ENCODE peak calls at places on chromosomes 11 and 22, in seven cellular contexts. H, Z, M, Y, D, V and C are unnamed samples.

GRCh38 chr11:100855466-100856067 is 168.5 kb downstream of the ARHGAP42 start:
- DNase-seq in Z (peak), D (peak), Y (no peak), H (no peak), M (no peak), V (no peak), C (peak)

GRCh38 chr11:110153474-110153873 is 60.3 kb downstream of the ZC3H12C start:
- DNase-seq in Y (no peak), Z (no peak), H (no peak), V (no peak), D (no peak), M (no peak), C (no peak)

GRCh38 chr11:65432686-65433582 is 10.3 kb downstream of the NEAT1 start:
- DNase-seq in Z (peak), H (no peak), M (no peak), D (peak), V (no peak), Y (no peak), C (peak)

GRCh38 chr22:37199839-37200161 is 11.8 kb upstream of the C1QTNF6 start:
- DNase-seq in V (no peak), Y (no peak), D (no peak), Z (no peak), M (no peak), H (no peak), C (no peak)

GRCh38 chr11:14905104-14906033 is 13.3 kb upstream of the CYP2R1 start:
- DNase-seq in M (peak), Y (no peak), H (peak), V (no peak), D (peak), Z (peak), C (peak)

GRCh38 chr11:84384637-84385227 is 1098.6 kb upstream of the CCDC90B start:
- DNase-seq in Y (peak), H (no peak), M (peak), D (peak), V (peak), Z (peak), C (peak)

GRCh38 chr11:110710520-110711381 is 1.5 kb downstream of the ARHGAP20 start:
- DNase-seq in V (no peak), Y (peak), H (no peak), M (peak), D (peak), Z (peak), C (peak)

GRCh38 chr11:122628691-122629555 is 26.6 kb upstream of the UBASH3B start:
- DNase-seq in D (peak), Z (peak), H (peak), M (peak), Y (peak), V (peak), C (peak)

GRCh38 chr22:19353363-19354131 is 62.0 kb upstream of the CLTCL1 start:
- DNase-seq in V (no peak), D (no peak), M (no peak), H (no peak), Y (no peak), Z (no peak), C (no peak)

GRCh38 chr22:19463491-19464469 is 15.2 kb downstream of the UFD1 start:
- DNase-seq in Z (no peak), Y (peak), H (no peak), V (no peak), M (no peak), D (peak), C (peak)

GRCh38 chr11:11569936-11570491 is 51.8 kb downstream of the GALNT18 start:
- DNase-seq in Z (no peak), D (no peak), V (no peak), M (no peak), Y (no peak), H (no peak), C (no peak)

GRCh38 chr11:65821107-65821506 is 12.7 kb upstream of the SNX32 start:
- DNase-seq in M (no peak), D (no peak), Y (no peak), Z (no peak), H (no peak), V (no peak), C (no peak)

GRCh38 chr11:34300571-34301295 is 57.1 kb downstream of the ABTB2 start:
- DNase-seq in H (no peak), Y (no peak), M (no peak), V (no peak), D (no peak), Z (no peak), C (no peak)
- H2BK120ac ChIP-seq in H (no peak), Y (no peak), M (no peak), V (no peak), D (no peak), Z (no peak), C (no peak)

GRCh38 chr11:126105022-126105747 is 42.5 kb upstream of the CDON start:
- DNase-seq in M (no peak), Z (no peak), D (no peak), V (no peak), H (no peak), Y (no peak), C (no peak)
- H2BK120ac ChIP-seq in M (no peak), Z (no peak), D (no peak), V (peak), H (peak), Y (no peak), C (no peak)

GRCh38 chr11:94740975-94741707 is 27.0 kb upstream of the AMOTL1 start:
- DNase-seq in Z (peak), D (peak), M (peak), V (peak), H (no peak), Y (no peak), C (peak)

GRCh38 chr11:94740083-94740974 is 27.8 kb upstream of the AMOTL1 start:
- DNase-seq in Y (no peak), M (peak), V (peak), Z (peak), D (no peak), H (no peak), C (peak)

GRCh38 chr11:94738746-94739145 is 29.4 kb upstream of the AMOTL1 start:
- DNase-seq in M (no peak), Z (peak), D (no peak), H (no peak), V (no peak), Y (no peak), C (no peak)

GRCh38 chr11:94737171-94737611 is 31.0 kb upstream of the AMOTL1 start:
- DNase-seq in Y (no peak), H (no peak), D (peak), M (no peak), V (no peak), Z (peak), C (peak)

DNA sequence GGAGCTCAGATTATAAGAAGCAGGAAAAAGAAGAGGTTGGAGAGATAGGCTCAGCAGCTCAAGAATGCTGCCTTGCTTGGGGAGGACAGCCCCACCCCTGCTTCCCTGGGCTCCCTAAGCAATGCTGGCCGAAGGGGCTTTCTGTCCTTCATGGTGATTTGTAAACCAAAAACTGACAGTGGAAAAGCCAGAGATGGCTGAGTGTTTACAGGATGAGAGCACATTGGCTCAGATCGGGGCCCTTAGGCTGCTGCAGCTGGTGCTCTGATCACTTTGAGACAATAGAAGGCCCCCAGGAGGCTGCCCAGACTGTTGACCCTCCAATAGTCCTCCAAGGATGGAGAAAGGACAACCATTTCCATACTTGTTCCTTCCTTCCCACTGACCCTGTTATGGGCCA is 28.8 kb upstream of the AMOTL1 start:
- DNase-seq in M (no peak), D (no peak), H (no peak), Y (no peak), Z (peak), V (no peak), C (no peak)
- H2BK120ac ChIP-seq in M (no peak), D (no peak), H (no peak), Y (no peak), Z (peak), V (no peak), C (no peak)

DNA sequence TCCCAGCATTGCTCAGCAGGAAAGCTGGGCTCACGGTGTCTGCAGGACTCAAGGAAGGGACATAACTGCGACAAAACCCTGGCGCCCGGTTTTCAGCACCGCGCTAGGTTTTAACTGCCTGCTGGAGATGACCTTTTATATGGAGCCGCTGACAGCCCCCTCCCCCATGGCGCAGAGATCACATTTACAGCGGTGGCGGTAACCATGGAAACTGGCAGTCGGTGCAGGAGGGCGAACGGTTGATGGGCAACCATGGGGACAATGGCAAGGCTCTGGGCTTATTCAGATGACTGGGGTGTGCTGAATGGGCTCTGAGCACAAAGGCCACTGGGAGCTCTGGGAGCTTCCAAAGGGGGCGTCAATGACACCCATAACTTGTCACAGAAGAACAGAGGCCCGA is 37.2 kb downstream of the CELSR1 start:
- DNase-seq in D (no peak), Y (no peak), M (peak), Z (peak), V (peak), H (peak), C (no peak)
- H2BK120ac ChIP-seq in D (no peak), Y (no peak), M (no peak), Z (no peak), V (no peak), H (no peak), C (no peak)

GRCh38 chr11:9332655-9333054 is 18.3 kb upstream of the TMEM41B start:
- DNase-seq in Z (no peak), V (no peak), Y (peak), D (no peak), M (no peak), H (no peak), C (no peak)

DNA sequence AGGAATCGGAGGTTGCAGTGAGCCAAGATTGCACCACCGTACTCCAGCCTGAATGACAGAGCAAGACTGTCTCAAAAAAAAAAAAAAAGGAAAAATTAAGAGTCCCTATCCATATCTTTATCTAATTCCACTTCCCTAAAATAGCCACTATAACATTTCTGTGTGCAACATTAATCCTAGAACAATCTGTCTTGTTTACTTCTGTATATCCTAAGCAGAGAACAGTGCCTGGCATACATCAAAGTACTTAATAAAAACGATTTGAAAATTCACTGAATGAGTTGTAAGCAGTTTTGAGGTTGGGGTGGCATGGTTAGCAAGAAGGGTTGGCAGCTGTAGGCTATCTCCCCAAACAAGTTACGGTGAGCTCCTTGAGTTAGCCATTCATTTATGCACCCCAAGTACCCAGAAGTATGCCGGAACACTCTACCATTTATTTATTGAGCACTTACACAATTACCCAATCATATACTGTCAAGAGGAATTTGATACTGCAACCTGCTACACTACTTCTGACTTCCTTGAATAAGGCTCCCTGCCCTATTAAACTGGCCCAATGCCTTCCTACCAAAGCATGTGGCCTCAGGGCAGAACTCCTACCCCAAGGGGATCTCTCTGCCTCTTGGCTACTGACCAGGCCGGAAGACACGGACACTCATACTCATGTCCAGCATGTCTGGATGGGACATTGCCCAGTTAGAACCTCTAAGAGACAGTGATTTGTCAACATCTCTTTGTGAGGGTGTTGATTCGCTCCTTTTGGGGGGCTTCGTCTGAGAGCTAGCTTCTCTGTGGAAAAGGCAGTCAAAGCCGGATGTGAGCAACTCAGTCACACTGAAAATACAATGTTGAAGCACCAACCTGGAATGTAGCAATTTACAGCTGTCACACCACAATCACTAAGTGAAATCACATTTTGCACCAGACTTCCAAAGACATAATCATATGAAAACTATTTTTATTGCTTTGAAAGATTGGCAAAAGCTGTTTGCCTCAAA is 16.3 kb upstream of the TMEM41B start:
- DNase-seq in Y (peak), Z (no peak), V (no peak), D (peak), H (no peak), M (no peak), C (peak)
- H2BK120ac ChIP-seq in Y (no peak), Z (no peak), V (no peak), D (peak), H (no peak), M (no peak), C (no peak)

DNA sequence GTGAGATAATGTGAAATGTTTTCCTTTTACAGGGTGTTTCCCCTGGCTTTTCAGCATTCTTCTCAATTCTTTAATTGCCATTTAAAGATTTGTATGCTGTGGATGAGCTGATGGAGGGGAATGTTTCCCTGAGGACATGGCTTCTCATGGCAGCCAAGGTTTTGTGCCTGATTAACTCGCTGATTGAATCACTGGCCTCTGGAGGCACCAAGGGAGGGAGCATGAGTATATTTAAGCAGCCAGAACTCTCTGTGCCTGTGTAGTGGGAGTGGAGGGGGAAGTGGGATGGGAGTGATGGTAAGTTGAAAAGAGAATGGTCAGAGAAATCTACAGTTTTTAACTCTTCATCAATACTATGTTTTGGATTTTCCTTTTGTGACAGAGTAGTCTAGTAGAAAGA is 88.7 kb downstream of the STIM1 start:
- DNase-seq in M (no peak), D (no peak), H (no peak), Y (no peak), V (no peak), Z (no peak), C (no peak)
- H2BK120ac ChIP-seq in M (no peak), D (no peak), H (no peak), Y (no peak), V (no peak), Z (no peak), C (no peak)

GRCh38 chr11:73625690-73626318 is 20.6 kb upstream of the PLEKHB1 start:
- DNase-seq in Z (peak), Y (peak), V (peak), M (peak), H (peak), D (peak), C (peak)
- H2BK120ac ChIP-seq in Z (no peak), Y (no peak), V (no peak), M (no peak), H (no peak), D (no peak), C (no peak)

GRCh38 chr11:102495161-102496042 is 35.1 kb downstream of the MMP7 start:
- DNase-seq in Z (peak), V (peak), Y (peak), H (peak), D (peak), M (peak), C (peak)

GRCh38 chr11:102489469-102490145 is 37.0 kb upstream of the TMEM123 start:
- DNase-seq in V (no peak), Y (no peak), H (no peak), M (no peak), Z (no peak), D (no peak), C (no peak)

GRCh38 chr11:102493524-102493923 is 37.0 kb downstream of the MMP7 start:
- DNase-seq in V (no peak), Z (no peak), Y (no peak), D (no peak), H (no peak), M (no peak), C (no peak)

GRCh38 chr11:102494216-102494615 is 36.3 kb downstream of the MMP7 start:
- DNase-seq in D (peak), Y (no peak), H (no peak), M (no peak), Z (no peak), V (no peak), C (no peak)

DNA sequence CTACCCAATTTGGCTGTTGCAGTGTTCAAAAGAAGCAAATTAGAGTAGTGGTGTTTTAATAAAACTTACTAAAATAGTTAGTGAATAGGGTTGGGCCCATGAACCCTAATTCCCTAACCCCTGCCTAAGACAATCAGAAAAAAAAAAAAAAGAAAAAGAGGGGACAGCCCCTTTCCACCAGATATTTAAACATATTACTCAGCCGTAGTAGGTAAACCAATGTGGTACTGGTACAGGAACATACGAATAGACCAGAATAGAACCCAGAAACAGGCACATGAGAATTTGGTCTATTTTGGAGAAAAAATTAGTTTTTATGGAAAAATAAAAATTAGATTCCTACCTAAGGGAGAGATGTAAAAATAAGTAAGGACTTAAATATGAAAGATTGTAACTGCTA is 38.6 kb downstream of the MMP7 start:
- DNase-seq in Y (no peak), H (no peak), V (no peak), M (no peak), D (no peak), Z (no peak), C (no peak)
- H2BK120ac ChIP-seq in Y (no peak), H (no peak), V (no peak), M (no peak), D (no peak), Z (no peak), C (no peak)

DNA sequence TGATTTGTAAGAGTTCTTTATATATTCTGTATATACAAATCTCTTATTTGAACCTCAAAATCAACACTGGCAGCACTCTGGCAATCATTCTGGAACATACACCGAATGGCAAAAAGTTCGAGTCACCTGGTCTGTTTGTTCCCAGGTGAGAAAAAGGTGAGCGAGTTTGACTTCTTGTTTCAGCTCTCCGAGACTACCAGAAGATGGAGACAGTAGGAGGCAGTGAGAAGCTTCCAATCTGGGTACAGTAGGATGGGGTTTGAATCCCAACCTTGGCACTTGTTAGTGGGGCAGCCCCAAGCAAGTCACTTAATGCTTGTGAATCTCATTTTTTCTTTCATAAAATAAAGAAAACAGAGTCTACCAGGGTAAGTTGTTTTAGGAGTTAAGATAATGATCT is 76.4 kb downstream of the C2CD3 start:
- DNase-seq in Y (no peak), D (no peak), M (no peak), Z (peak), V (no peak), H (no peak), C (no peak)
- H2BK120ac ChIP-seq in Y (no peak), D (no peak), M (no peak), Z (no peak), V (no peak), H (no peak), C (no peak)